ENCODE peak calls at places on chromosomes 12 and 14, in seven cellular contexts. U, T, R, C, Z, W and X are unnamed samples.

GRCh38 chr14:103007555-103007954 is 49.8 kb downstream of the CDC42BPB start:
- DNase-seq in W (no peak), R (no peak), T (no peak), U (no peak), Z (no peak), C (no peak), X (no peak)

GRCh38 chr14:104818714-104819161 is 17.8 kb downstream of the ZBTB42 start:
- DNase-seq in U (no peak), T (no peak), Z (no peak), R (no peak), C (peak), W (no peak), X (no peak)

GRCh38 chr12:72471806-72472205 is 199.6 kb downstream of the TRHDE start:
- DNase-seq in C (no peak), U (no peak), T (no peak), W (no peak), R (no peak), Z (no peak), X (no peak)

GRCh38 chr12:60529723-60530122 is 933.9 kb downstream of the SLC16A7 start:
- DNase-seq in T (no peak), U (no peak), C (no peak), Z (no peak), W (no peak), R (no peak), X (no peak)

GRCh38 chr12:124466200-124467128 is 100.9 kb downstream of the NCOR2 start:
- DNase-seq in U (peak), W (peak), Z (peak), C (peak), R (peak), T (peak), X (peak)

GRCh38 chr14:75242546-75243273 is 35.9 kb upstream of the FOS start:
- DNase-seq in U (no peak), Z (no peak), C (peak), R (peak), W (no peak), T (no peak), X (peak)

GRCh38 chr12:13071305-13072280 is 27.4 kb downstream of the FAM234B start:
- DNase-seq in R (no peak), U (no peak), C (no peak), Z (no peak), T (no peak), W (no peak), X (no peak)

GRCh38 chr12:104219361-104219892 is 3.8 kb downstream of the TXNRD1 start:
- DNase-seq in T (peak), W (no peak), U (no peak), Z (no peak), C (no peak), R (peak), X (no peak)

GRCh38 chr14:25537846-25538455 is 488.0 kb upstream of the STXBP6 start:
- DNase-seq in R (no peak), C (peak), W (peak), Z (no peak), U (peak), T (peak), X (peak)

GRCh38 chr14:89572566-89573398 is 155.7 kb upstream of the FOXN3 start:
- DNase-seq in R (no peak), T (no peak), W (no peak), Z (no peak), U (no peak), C (no peak), X (no peak)

GRCh38 chr14:31994391-31995033 is 82.6 kb upstream of the ARHGAP5 start:
- DNase-seq in T (no peak), C (no peak), R (no peak), W (no peak), U (no peak), Z (no peak), X (no peak)

GRCh38 chr12:32087301-32087700 is 19.3 kb upstream of the BICD1 start:
- DNase-seq in Z (no peak), U (no peak), C (no peak), R (no peak), T (no peak), W (no peak), X (no peak)

GRCh38 chr12:29807125-29807524 is 23.4 kb upstream of the TMTC1 start:
- DNase-seq in T (no peak), W (no peak), R (peak), C (no peak), U (no peak), Z (no peak), X (no peak)

GRCh38 chr14:34460295-34460694 is 1.7 kb downstream of the SPTSSA start:
- DNase-seq in R (no peak), W (no peak), C (no peak), T (no peak), Z (no peak), U (no peak), X (no peak)

GRCh38 chr12:14960548-14961465 is 594 bp downstream of the ARHGDIB start:
- DNase-seq in U (no peak), Z (peak), C (no peak), R (peak), W (no peak), T (peak), X (peak)

GRCh38 chr12:32302218-32302826 is 97.0 kb upstream of the FGD4 start:
- DNase-seq in T (no peak), C (no peak), U (peak), W (no peak), R (no peak), Z (peak), X (peak)

GRCh38 chr12:32512379-32512778 is 113.0 kb downstream of the FGD4 start:
- DNase-seq in Z (no peak), T (no peak), W (no peak), R (no peak), U (no peak), C (no peak), X (no peak)

GRCh38 chr14:23186913-23187654 is 3.6 kb upstream of the SLC7A8 start:
- DNase-seq in W (no peak), T (peak), C (no peak), R (peak), Z (peak), U (no peak), X (peak)

GRCh38 chr14:99908653-99909250 is 115.5 kb downstream of the EML1 start:
- DNase-seq in R (no peak), T (no peak), C (no peak), Z (no peak), U (no peak), W (no peak), X (no peak)